ENCODE peak calls at places on chromosomes 11 and 22, in ten cellular contexts. One of them, this sample, is unnamed. For H3K27me3, the result is how much of the 10 kb centered on the place peaks cover.

GRCh38 chr22:46027219-46028068 is 50.5 kb upstream of the WNT7B start:
- DNase-seq in cardiac muscle cell: peak
- DNase-seq in HCT116: no peak
- DNase-seq in adrenal gland: peak
- DNase-seq in pancreas: peak
- DNase-seq in heart left ventricle: peak
- DNase-seq in IMR-90: no peak
- DNase-seq in H9: no peak
- DNase-seq in stomach: peak
- DNase-seq in colonic mucosa: peak
- DNase-seq in this sample: no peak

GRCh38 chr11:119023741-119024140 is 5.2 kb downstream of the TRAPPC4 start:
- DNase-seq in cardiac muscle cell: no peak
- DNase-seq in HCT116: no peak
- DNase-seq in adrenal gland: no peak
- DNase-seq in pancreas: no peak
- DNase-seq in heart left ventricle: no peak
- DNase-seq in IMR-90: no peak
- DNase-seq in H9: no peak
- DNase-seq in stomach: no peak
- DNase-seq in colonic mucosa: no peak
- DNase-seq in this sample: no peak

GRCh38 chr11:134442246-134442645 is 30.2 kb upstream of the B3GAT1 start:
- DNase-seq in cardiac muscle cell: no peak
- DNase-seq in HCT116: no peak
- DNase-seq in adrenal gland: no peak
- DNase-seq in pancreas: no peak
- DNase-seq in heart left ventricle: no peak
- DNase-seq in IMR-90: no peak
- DNase-seq in H9: no peak
- DNase-seq in stomach: no peak
- DNase-seq in colonic mucosa: no peak
- DNase-seq in this sample: no peak

GRCh38 chr11:128336203-128336602 is 251.2 kb downstream of the ETS1 start:
- DNase-seq in cardiac muscle cell: no peak
- DNase-seq in HCT116: no peak
- DNase-seq in adrenal gland: peak
- DNase-seq in pancreas: no peak
- DNase-seq in heart left ventricle: peak
- DNase-seq in IMR-90: peak
- DNase-seq in H9: no peak
- DNase-seq in stomach: peak
- DNase-seq in colonic mucosa: no peak
- DNase-seq in this sample: no peak

GRCh38 chr22:49999901-50000586 is 12.5 kb downstream of the IL17REL start:
- DNase-seq in cardiac muscle cell: no peak
- DNase-seq in HCT116: no peak
- DNase-seq in adrenal gland: peak
- DNase-seq in pancreas: no peak
- DNase-seq in heart left ventricle: no peak
- DNase-seq in IMR-90: no peak
- DNase-seq in H9: no peak
- DNase-seq in stomach: no peak
- DNase-seq in colonic mucosa: no peak
- DNase-seq in this sample: no peak

GRCh38 chr22:46545041-46545796 is 7.8 kb upstream of the CELSR1 start:
- DNase-seq in cardiac muscle cell: no peak
- DNase-seq in HCT116: no peak
- DNase-seq in adrenal gland: no peak
- DNase-seq in pancreas: no peak
- DNase-seq in heart left ventricle: peak
- DNase-seq in IMR-90: peak
- DNase-seq in H9: no peak
- DNase-seq in stomach: no peak
- DNase-seq in colonic mucosa: no peak
- DNase-seq in this sample: no peak

GRCh38 chr11:100585728-100586127 is 101.4 kb upstream of the ARHGAP42 start:
- DNase-seq in cardiac muscle cell: no peak
- DNase-seq in HCT116: no peak
- DNase-seq in adrenal gland: no peak
- DNase-seq in pancreas: no peak
- DNase-seq in heart left ventricle: no peak
- DNase-seq in IMR-90: no peak
- DNase-seq in H9: no peak
- DNase-seq in stomach: no peak
- DNase-seq in colonic mucosa: no peak
- DNase-seq in this sample: no peak

GRCh38 chr11:1573847-1574255 is 1.8 kb upstream of the DUSP8 start:
- DNase-seq in cardiac muscle cell: no peak
- DNase-seq in HCT116: peak
- DNase-seq in adrenal gland: no peak
- DNase-seq in pancreas: peak
- DNase-seq in heart left ventricle: no peak
- DNase-seq in IMR-90: no peak
- DNase-seq in H9: peak
- DNase-seq in stomach: peak
- DNase-seq in colonic mucosa: no peak
- DNase-seq in this sample: no peak

GRCh38 chr11:116507849-116508695 is 264.7 kb downstream of the BUD13 start:
- DNase-seq in cardiac muscle cell: no peak
- DNase-seq in HCT116: no peak
- DNase-seq in adrenal gland: no peak
- DNase-seq in pancreas: no peak
- DNase-seq in heart left ventricle: no peak
- DNase-seq in IMR-90: no peak
- DNase-seq in H9: no peak
- DNase-seq in stomach: no peak
- DNase-seq in colonic mucosa: no peak
- DNase-seq in this sample: no peak
- TF ChIP-seq CTCF in cardiac muscle cell: no peak
- TF ChIP-seq CTCF in HCT116: no peak
- TF ChIP-seq CTCF in adrenal gland: no peak
- TF ChIP-seq CTCF in pancreas: no peak
- TF ChIP-seq CTCF in heart left ventricle: no peak
- TF ChIP-seq CTCF in IMR-90: no peak
- TF ChIP-seq CTCF in H9: no peak
- TF ChIP-seq CTCF in stomach: no peak
- TF ChIP-seq CTCF in colonic mucosa: no peak
- TF ChIP-seq CTCF in this sample: no peak

GRCh38 chr11:69202511-69203221 is 46.9 kb downstream of the SMIM38 start:
- DNase-seq in cardiac muscle cell: no peak
- DNase-seq in HCT116: no peak
- DNase-seq in adrenal gland: no peak
- DNase-seq in pancreas: no peak
- DNase-seq in heart left ventricle: no peak
- DNase-seq in IMR-90: no peak
- DNase-seq in H9: no peak
- DNase-seq in stomach: no peak
- DNase-seq in colonic mucosa: no peak
- DNase-seq in this sample: no peak

GRCh38 chr11:69200331-69201047 is 44.8 kb downstream of the SMIM38 start:
- DNase-seq in cardiac muscle cell: no peak
- DNase-seq in HCT116: no peak
- DNase-seq in adrenal gland: no peak
- DNase-seq in pancreas: no peak
- DNase-seq in heart left ventricle: peak
- DNase-seq in IMR-90: no peak
- DNase-seq in H9: no peak
- DNase-seq in stomach: no peak
- DNase-seq in colonic mucosa: no peak
- DNase-seq in this sample: no peak

GRCh38 chr11:69201048-69201365 is 45.3 kb downstream of the SMIM38 start:
- DNase-seq in cardiac muscle cell: no peak
- DNase-seq in HCT116: no peak
- DNase-seq in adrenal gland: no peak
- DNase-seq in pancreas: no peak
- DNase-seq in heart left ventricle: no peak
- DNase-seq in IMR-90: no peak
- DNase-seq in H9: no peak
- DNase-seq in stomach: no peak
- DNase-seq in colonic mucosa: no peak
- DNase-seq in this sample: no peak

GRCh38 chr11:69203901-69204245 is 48.1 kb downstream of the SMIM38 start:
- DNase-seq in cardiac muscle cell: no peak
- DNase-seq in HCT116: no peak
- DNase-seq in adrenal gland: no peak
- DNase-seq in pancreas: no peak
- DNase-seq in heart left ventricle: no peak
- DNase-seq in IMR-90: no peak
- DNase-seq in H9: no peak
- DNase-seq in stomach: no peak
- DNase-seq in colonic mucosa: no peak
- DNase-seq in this sample: no peak

DNA sequence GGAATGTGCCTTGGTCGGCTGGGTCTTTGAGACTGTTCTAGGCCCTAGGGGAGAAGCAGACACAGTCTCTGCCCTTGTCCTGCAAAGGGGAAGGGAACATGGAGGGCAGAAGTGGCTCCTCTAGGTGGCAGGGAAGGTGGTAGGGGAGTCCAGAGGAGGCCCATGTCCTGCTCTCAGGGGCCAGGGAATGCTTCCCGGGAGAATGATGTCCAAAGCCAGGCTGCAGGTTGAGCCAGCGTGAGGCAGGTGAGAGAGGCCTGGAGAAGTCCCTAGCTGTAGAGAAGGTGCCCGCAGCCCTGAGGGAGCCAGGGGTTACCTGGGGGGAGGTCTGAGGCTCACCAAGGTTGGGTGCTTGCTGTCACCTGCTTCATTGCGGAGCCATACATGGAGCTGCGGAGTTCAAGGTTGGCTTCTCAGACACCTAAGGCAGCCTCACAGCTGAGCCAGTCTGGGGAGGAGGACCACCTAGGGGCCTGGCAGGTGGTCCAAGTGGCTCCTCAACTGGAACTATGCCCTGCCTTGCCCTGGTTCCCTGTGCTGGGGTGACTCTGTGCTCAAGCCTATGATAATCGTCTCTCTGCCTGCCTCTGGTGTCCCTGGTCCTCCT is 46.1 kb downstream of the SMIM38 start:
- DNase-seq in cardiac muscle cell: no peak
- DNase-seq in HCT116: no peak
- DNase-seq in adrenal gland: no peak
- DNase-seq in pancreas: no peak
- DNase-seq in heart left ventricle: no peak
- DNase-seq in IMR-90: no peak
- DNase-seq in H9: no peak
- DNase-seq in stomach: no peak
- DNase-seq in colonic mucosa: no peak
- DNase-seq in this sample: no peak
- H3K27ac ChIP-seq in cardiac muscle cell: no peak
- H3K27ac ChIP-seq in HCT116: no peak
- H3K27ac ChIP-seq in adrenal gland: no peak
- H3K27ac ChIP-seq in pancreas: no peak
- H3K27ac ChIP-seq in heart left ventricle: no peak
- H3K27ac ChIP-seq in IMR-90: no peak
- H3K27ac ChIP-seq in H9: no peak
- H3K27ac ChIP-seq in stomach: no peak
- H3K27ac ChIP-seq in colonic mucosa: no peak
- H3K27ac ChIP-seq in this sample: no peak

DNA sequence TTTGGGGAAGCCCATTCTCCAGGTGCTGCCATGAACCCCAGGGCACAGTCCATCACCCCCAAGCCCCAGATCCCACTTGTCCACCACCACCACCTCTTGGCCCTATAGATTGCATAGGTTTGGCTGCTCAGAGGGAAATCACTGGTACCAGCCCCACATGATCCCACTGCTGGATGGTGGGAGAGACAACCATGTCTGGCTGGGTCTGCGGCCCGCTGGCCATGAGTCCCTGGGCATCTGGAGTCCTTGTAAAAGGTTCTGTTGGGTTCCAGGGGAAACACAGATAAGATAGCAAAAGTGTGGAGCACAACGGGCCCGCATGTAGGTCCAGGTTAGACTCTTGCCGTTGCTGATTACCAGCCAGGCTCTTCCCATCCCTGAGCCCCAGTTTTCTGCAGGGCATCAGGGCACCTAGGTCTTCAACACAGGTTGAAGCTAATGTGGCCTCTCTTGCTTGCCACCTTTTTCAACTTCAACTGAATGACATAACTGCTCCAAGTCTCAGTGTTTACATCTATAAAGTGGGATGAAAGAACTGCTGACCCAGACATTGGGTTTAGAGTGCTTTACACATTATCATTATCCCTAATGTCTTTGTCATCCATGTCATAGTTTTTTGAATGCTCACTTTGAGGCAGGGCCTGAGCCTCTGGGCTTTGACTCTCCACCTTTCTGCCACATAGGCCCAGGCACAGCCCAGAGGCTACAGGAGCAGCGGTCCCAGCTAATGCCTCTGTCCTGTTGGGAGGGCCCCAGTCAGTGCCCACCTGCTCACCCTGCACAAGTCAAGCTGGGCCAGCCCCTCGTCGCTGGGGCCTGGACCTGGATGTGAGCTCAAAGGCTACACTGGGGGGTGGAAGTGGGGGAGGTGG is 1.0 kb upstream of the TANGO2 start:
- DNase-seq in cardiac muscle cell: no peak
- DNase-seq in HCT116: no peak
- DNase-seq in adrenal gland: no peak
- DNase-seq in pancreas: no peak
- DNase-seq in heart left ventricle: peak
- DNase-seq in IMR-90: no peak
- DNase-seq in H9: no peak
- DNase-seq in stomach: no peak
- DNase-seq in colonic mucosa: no peak
- DNase-seq in this sample: no peak
- H3K27me3 ChIP-seq in cardiac muscle cell: under half
- H3K27me3 ChIP-seq in HCT116: under half
- H3K27me3 ChIP-seq in adrenal gland: under half
- H3K27me3 ChIP-seq in pancreas: under half
- H3K27me3 ChIP-seq in heart left ventricle: under half
- H3K27me3 ChIP-seq in IMR-90: under half
- H3K27me3 ChIP-seq in H9: under half
- H3K27me3 ChIP-seq in stomach: under half
- H3K27me3 ChIP-seq in colonic mucosa: under half
- H3K27me3 ChIP-seq in this sample: under half

GRCh38 chr11:36268337-36268931 is 20.8 kb downstream of the COMMD9 start:
- DNase-seq in cardiac muscle cell: no peak
- DNase-seq in HCT116: no peak
- DNase-seq in adrenal gland: no peak
- DNase-seq in pancreas: no peak
- DNase-seq in heart left ventricle: no peak
- DNase-seq in IMR-90: no peak
- DNase-seq in H9: no peak
- DNase-seq in stomach: no peak
- DNase-seq in colonic mucosa: no peak
- DNase-seq in this sample: no peak

GRCh38 chr11:36273110-36273509 is 16.1 kb downstream of the COMMD9 start:
- DNase-seq in cardiac muscle cell: no peak
- DNase-seq in HCT116: no peak
- DNase-seq in adrenal gland: peak
- DNase-seq in pancreas: no peak
- DNase-seq in heart left ventricle: no peak
- DNase-seq in IMR-90: no peak
- DNase-seq in H9: no peak
- DNase-seq in stomach: no peak
- DNase-seq in colonic mucosa: peak
- DNase-seq in this sample: no peak

GRCh38 chr11:36265793-36266628 is 23.2 kb downstream of the COMMD9 start:
- DNase-seq in cardiac muscle cell: peak
- DNase-seq in HCT116: peak
- DNase-seq in adrenal gland: peak
- DNase-seq in pancreas: no peak
- DNase-seq in heart left ventricle: peak
- DNase-seq in IMR-90: peak
- DNase-seq in H9: peak
- DNase-seq in stomach: peak
- DNase-seq in colonic mucosa: peak
- DNase-seq in this sample: peak

GRCh38 chr11:36266767-36267166 is 22.5 kb downstream of the COMMD9 start:
- DNase-seq in cardiac muscle cell: no peak
- DNase-seq in HCT116: no peak
- DNase-seq in adrenal gland: no peak
- DNase-seq in pancreas: no peak
- DNase-seq in heart left ventricle: no peak
- DNase-seq in IMR-90: no peak
- DNase-seq in H9: no peak
- DNase-seq in stomach: no peak
- DNase-seq in colonic mucosa: peak
- DNase-seq in this sample: no peak

GRCh38 chr11:36271794-36272409 is 17.3 kb downstream of the COMMD9 start:
- DNase-seq in cardiac muscle cell: no peak
- DNase-seq in HCT116: no peak
- DNase-seq in adrenal gland: peak
- DNase-seq in pancreas: no peak
- DNase-seq in heart left ventricle: no peak
- DNase-seq in IMR-90: no peak
- DNase-seq in H9: no peak
- DNase-seq in stomach: no peak
- DNase-seq in colonic mucosa: no peak
- DNase-seq in this sample: no peak
- TF ChIP-seq CTCF in cardiac muscle cell: peak
- TF ChIP-seq CTCF in HCT116: peak
- TF ChIP-seq CTCF in adrenal gland: no peak
- TF ChIP-seq CTCF in pancreas: no peak
- TF ChIP-seq CTCF in heart left ventricle: no peak
- TF ChIP-seq CTCF in IMR-90: no peak
- TF ChIP-seq CTCF in H9: peak
- TF ChIP-seq CTCF in stomach: no peak
- TF ChIP-seq CTCF in colonic mucosa: no peak
- TF ChIP-seq CTCF in this sample: no peak

This sample was measured in CD4-positive, alpha-beta T cell.